ENCODE peak calls at places on chromosomes 16 and 17, in eight cellular contexts. W is keratinocyte, R is Karpas-422, G is neuronal stem cell, T is fibroblast of lung, I is PC-9, K is HCT116, S is A549. N is an unnamed sample.

GRCh38 chr16:15509051-15509592 is 74.7 kb downstream of the BMERB1 start:
- DNase-seq in G (no peak), R (no peak), T (peak), K (no peak), S (no peak), I (no peak), W (no peak), N (no peak)

GRCh38 chr17:7081341-7082062 is 1.5 kb upstream of the CLEC10A start:
- DNase-seq in I (no peak), T (no peak), G (no peak), W (no peak), R (no peak), S (no peak), K (no peak), N (no peak)

GRCh38 chr16:30896203-30896889 is at the start of gene CTF1:
- DNase-seq in S (no peak), G (peak), T (peak), W (peak), I (peak), R (peak), K (peak), N (peak)

GRCh38 chr16:84278968-84279367 is 15.7 kb upstream of the WFDC1 start:
- DNase-seq in T (no peak), G (peak), R (no peak), S (no peak), W (no peak), I (no peak), K (no peak), N (no peak)

GRCh38 chr17:63571632-63572310 is 21.5 kb downstream of the DCAF7 start:
- DNase-seq in I (no peak), T (peak), R (no peak), G (no peak), S (no peak), W (peak), K (no peak), N (peak)

GRCh38 chr16:86099326-86099725 is 200.4 kb downstream of the IRF8 start:
- DNase-seq in R (no peak), T (no peak), I (no peak), S (no peak), W (no peak), G (no peak), K (no peak), N (no peak)

GRCh38 chr16:56269824-56270684 is 78.8 kb downstream of the GNAO1 start:
- DNase-seq in W (no peak), S (no peak), T (peak), R (no peak), I (no peak), G (no peak), K (no peak), N (peak)

GRCh38 chr17:76497979-76498885 is 3.0 kb downstream of the RHBDF2 start:
- DNase-seq in K (no peak), R (no peak), G (no peak), W (peak), I (no peak), T (peak), S (peak), N (peak)

GRCh38 chr17:73430848-73431247 is 119.0 kb upstream of the CDC42EP4 start:
- DNase-seq in K (no peak), S (no peak), T (peak), I (no peak), W (no peak), R (peak), G (no peak), N (peak)

GRCh38 chr17:59145571-59146096 is 9.4 kb downstream of the SKA2 start:
- DNase-seq in G (no peak), W (no peak), I (no peak), T (no peak), R (no peak), K (no peak), S (no peak), N (no peak)

GRCh38 chr16:30351001-30351441 is 4.1 kb downstream of the CD2BP2 start:
- DNase-seq in I (no peak), K (no peak), T (no peak), S (no peak), G (no peak), W (no peak), R (peak), N (no peak)

GRCh38 chr16:75248142-75248535 is 3.3 kb downstream of the BCAR1 start:
- DNase-seq in K (no peak), G (no peak), S (no peak), T (no peak), W (no peak), R (no peak), I (no peak), N (no peak)

GRCh38 chr16:74680681-74681080 is 14.0 kb upstream of the RFWD3 start:
- DNase-seq in R (no peak), S (no peak), I (no peak), W (no peak), T (no peak), G (no peak), K (no peak), N (no peak)

GRCh38 chr16:6891486-6891885 is 441.2 kb upstream of the RBFOX1 start:
- DNase-seq in K (no peak), W (no peak), T (no peak), G (no peak), S (no peak), I (no peak), R (no peak), N (no peak)

GRCh38 chr16:58821886-58822285 is 87.8 kb upstream of the GOT2 start:
- DNase-seq in G (no peak), W (no peak), R (no peak), K (no peak), S (no peak), T (no peak), I (no peak), N (no peak)

GRCh38 chr17:7610641-7611040 is 4.1 kb downstream of the FXR2 start:
- DNase-seq in T (no peak), W (no peak), K (no peak), G (no peak), R (no peak), I (no peak), S (no peak), N (no peak)

GRCh38 chr17:68295086-68295485 is 3.8 kb downstream of the ARSG start:
- DNase-seq in T (no peak), S (no peak), I (no peak), W (no peak), R (no peak), K (no peak), G (no peak), N (no peak)

GRCh38 chr17:56497132-56497531 is 96.4 kb upstream of the NOG start:
- DNase-seq in I (no peak), T (no peak), S (no peak), W (no peak), R (no peak), G (no peak), K (no peak), N (no peak)

GRCh38 chr17:42618442-42619150 is 9.1 kb downstream of the TUBG1 start:
- DNase-seq in I (peak), G (no peak), S (peak), R (peak), T (peak), W (no peak), K (no peak), N (no peak)

GRCh38 chr17:81471804-81472456 is 40.7 kb downstream of the ACTG1 start:
- DNase-seq in W (no peak), T (peak), R (peak), K (peak), G (no peak), I (no peak), S (peak), N (no peak)

GRCh38 chr17:71273451-71273850 is 847.4 kb upstream of the SOX9 start:
- DNase-seq in S (no peak), W (no peak), T (no peak), I (no peak), K (no peak), R (no peak), G (no peak), N (no peak)

GRCh38 chr17:15651583-15652110 is 32.1 kb upstream of the FBXW10B start:
- DNase-seq in T (peak), W (peak), R (peak), S (peak), G (peak), I (peak), K (peak), N (peak)

GRCh38 chr17:17890773-17891759 is 54.3 kb upstream of the SREBF1 start:
- DNase-seq in R (peak), K (peak), W (no peak), G (no peak), S (peak), T (peak), I (peak), N (peak)

GRCh38 chr17:81397314-81398169 is 2.3 kb downstream of the BAHCC1 start:
- DNase-seq in G (peak), T (peak), R (no peak), W (no peak), S (peak), K (no peak), I (peak), N (no peak)

GRCh38 chr17:5419959-5420653 is at the start of gene RPAIN:
- DNase-seq in G (no peak), K (peak), R (peak), S (peak), T (no peak), I (no peak), W (no peak), N (no peak)

GRCh38 chr17:35185849-35186248 is 8.3 kb downstream of the SLC35G3 start:
- DNase-seq in T (no peak), K (no peak), W (no peak), G (no peak), R (no peak), S (no peak), I (no peak), N (no peak)

GRCh38 chr17:55693244-55694216 is 29.1 kb downstream of the TMEM100 start:
- DNase-seq in I (no peak), R (no peak), K (no peak), T (no peak), G (no peak), W (no peak), S (no peak), N (no peak)

GRCh38 chr17:83082435-83082834 is 3.0 kb downstream of the METRNL start:
- DNase-seq in G (no peak), I (no peak), S (no peak), R (no peak), K (no peak), W (no peak), T (no peak), N (no peak)

GRCh38 chr17:50533185-50533584 is 650 bp downstream of the EPN3 start:
- DNase-seq in R (no peak), W (no peak), K (no peak), S (no peak), G (no peak), T (no peak), I (no peak), N (no peak)

GRCh38 chr17:49951362-49952080 is 17.5 kb upstream of the DLX4 start:
- DNase-seq in W (no peak), S (no peak), G (no peak), T (no peak), I (no peak), R (no peak), K (no peak), N (no peak)

GRCh38 chr17:1998426-1998784 is 26.7 kb downstream of the RTN4RL1 start:
- DNase-seq in T (no peak), R (no peak), S (no peak), I (no peak), W (no peak), K (no peak), G (no peak), N (no peak)
- H3K27ac ChIP-seq in T (no peak), R (no peak), S (peak), I (no peak), W (no peak), K (no peak), G (no peak), N (no peak)

DNA sequence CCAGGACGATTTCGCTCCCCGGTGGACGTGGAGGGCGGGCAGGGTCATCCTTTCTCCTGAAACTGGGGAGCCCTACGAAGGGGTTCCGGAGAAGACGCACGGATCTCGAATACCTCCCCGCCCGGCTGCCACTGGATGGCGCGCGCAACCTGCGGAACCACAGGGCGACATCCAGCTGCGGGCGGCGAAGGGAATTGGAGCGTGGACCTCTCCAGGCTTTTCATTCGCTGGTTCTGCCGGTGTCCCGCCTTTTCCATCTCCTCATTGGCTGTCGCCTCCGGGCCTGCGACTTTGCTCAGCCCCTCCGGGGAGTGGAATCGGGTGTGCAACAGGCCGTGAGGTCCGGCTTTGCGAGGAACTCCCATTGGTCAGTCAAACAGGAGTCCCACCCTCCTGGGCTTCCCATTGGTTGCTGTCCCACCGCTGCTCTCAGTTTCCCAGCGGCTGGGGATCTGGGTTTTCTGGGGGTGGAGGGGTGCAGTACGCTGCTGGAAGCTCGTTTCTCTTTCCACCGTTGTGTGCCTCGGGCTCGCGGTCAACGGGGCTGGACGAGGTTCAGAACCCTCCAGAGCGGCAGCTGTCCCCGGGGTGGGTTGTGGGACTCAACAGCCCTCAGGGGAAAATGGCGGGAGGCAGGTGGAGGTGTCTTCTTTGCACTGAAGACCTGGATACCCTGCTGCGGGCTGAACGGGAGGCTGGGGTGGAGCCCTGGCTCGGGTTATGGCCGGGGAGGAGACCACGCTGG is 14.5 kb downstream of the OR1D5 start:
- DNase-seq in W (peak), K (peak), I (peak), G (peak), R (peak), T (peak), S (peak), N (peak)
- H3K4me2 ChIP-seq in W (peak), K (peak), I (peak), G (peak), R (no peak), T (peak), S (peak), N (peak)

DNA sequence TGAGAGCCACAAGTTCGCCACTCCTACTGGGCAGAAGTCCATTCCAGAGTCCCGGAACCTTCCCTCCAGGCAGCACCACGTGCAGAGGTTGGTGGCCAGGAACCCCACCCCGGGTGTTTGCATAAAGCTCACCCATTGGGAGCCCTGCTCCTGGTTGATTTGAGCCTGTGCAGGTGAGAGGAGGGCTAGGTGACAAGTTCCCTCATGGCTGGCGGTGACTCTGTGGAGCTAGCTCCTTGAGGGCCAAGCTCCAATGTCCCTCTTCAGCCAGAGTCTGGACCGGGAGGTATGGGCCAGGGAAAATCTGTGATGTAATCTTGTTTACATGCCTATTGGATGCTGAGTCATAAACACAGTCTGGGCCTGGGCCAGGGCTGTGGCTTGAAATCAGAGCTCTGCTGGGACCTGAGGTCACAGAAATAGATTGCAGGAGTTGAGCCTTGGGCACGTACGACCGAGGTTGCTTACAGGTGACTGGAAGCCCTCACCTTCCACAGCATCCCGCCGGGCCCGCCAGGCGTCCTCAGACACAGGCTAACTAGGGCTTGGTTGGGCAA is 118.9 kb downstream of the AATF start:
- DNase-seq in W (peak), I (peak), G (no peak), T (peak), K (peak), S (peak), R (no peak), N (peak)
- H3K27ac ChIP-seq in W (no peak), I (peak), G (no peak), T (no peak), K (no peak), S (peak), R (no peak), N (no peak)

DNA sequence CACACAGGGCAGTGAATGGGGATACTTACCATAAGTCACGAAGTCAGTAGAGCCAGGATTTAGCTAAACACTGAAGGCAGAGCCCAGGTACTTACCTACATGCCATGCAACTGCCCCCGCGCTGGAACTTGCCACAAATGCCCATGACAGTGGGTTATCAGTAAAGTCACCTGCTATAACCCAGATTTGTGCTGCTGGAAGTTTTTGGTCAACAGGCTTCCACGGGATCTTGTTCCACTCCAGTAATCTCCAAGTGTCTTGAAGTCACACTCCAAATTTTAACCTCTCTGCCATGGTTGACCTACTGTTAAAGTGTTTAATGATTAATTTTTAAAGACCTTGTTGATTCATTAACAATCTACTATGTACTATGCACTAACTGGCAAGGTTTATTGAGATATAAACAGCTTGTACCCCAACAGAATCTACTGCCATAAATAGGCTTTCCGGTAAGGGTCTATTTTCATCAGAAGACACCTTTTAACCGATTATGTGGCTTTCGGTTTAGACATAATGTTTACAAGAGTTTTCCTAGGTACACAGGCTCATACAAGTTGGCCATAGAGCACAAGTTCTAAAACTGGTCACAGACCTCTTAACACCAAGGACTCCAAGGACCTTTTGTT is 6.3 kb upstream of the SLC5A11 start:
- DNase-seq in I (no peak), R (no peak), W (no peak), T (no peak), G (no peak), K (no peak), S (no peak), N (no peak)
- H3K4me2 ChIP-seq in I (peak), R (no peak), W (no peak), T (no peak), G (no peak), K (peak), S (peak), N (peak)

GRCh38 chr16:53097190-53097589 is 42.4 kb downstream of the CHD9 start:
- DNase-seq in G (no peak), K (no peak), I (no peak), T (no peak), W (no peak), R (no peak), S (no peak), N (no peak)
- H3K27ac ChIP-seq in G (no peak), K (no peak), I (no peak), T (no peak), W (no peak), R (peak), S (no peak), N (no peak)

GRCh38 chr17:69577098-69577497 is 162.6 kb downstream of the MAP2K6 start:
- DNase-seq in R (no peak), K (no peak), S (no peak), W (no peak), G (no peak), I (no peak), T (no peak), N (no peak)
- H3K4me2 ChIP-seq in R (no peak), K (no peak), S (no peak), W (no peak), G (no peak), I (no peak), T (no peak), N (no peak)

DNA sequence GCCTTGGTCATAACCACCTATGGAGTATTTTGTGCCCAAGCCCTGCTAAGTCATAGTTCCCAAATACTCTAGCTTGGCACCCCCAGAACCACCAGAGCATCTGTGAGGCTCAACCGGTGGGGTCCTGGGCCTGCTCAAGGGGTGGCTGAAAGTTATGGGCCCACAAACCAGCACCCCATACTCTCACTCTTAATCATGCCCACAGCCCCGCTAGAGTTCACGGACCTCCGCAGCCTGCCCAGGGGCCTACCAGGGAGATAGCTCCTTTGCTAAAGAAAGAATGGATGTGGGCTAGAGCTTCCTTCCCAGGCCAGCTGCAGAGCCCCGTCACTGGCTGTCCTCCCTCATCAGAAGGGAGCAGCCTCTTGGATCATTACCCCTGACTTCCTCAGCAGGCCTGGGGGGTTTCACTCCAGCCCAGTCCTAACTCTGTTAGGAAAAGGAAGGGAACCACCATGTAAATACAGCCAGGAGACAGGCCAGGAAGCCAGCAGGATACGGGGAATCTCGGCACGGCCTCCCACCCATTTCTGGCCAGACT is 1.4 kb downstream of the GIT1 start:
- DNase-seq in S (no peak), T (peak), I (no peak), G (no peak), R (peak), W (no peak), K (no peak), N (no peak)
- H3K27ac ChIP-seq in S (peak), T (peak), I (no peak), G (no peak), R (peak), W (peak), K (peak), N (peak)

DNA sequence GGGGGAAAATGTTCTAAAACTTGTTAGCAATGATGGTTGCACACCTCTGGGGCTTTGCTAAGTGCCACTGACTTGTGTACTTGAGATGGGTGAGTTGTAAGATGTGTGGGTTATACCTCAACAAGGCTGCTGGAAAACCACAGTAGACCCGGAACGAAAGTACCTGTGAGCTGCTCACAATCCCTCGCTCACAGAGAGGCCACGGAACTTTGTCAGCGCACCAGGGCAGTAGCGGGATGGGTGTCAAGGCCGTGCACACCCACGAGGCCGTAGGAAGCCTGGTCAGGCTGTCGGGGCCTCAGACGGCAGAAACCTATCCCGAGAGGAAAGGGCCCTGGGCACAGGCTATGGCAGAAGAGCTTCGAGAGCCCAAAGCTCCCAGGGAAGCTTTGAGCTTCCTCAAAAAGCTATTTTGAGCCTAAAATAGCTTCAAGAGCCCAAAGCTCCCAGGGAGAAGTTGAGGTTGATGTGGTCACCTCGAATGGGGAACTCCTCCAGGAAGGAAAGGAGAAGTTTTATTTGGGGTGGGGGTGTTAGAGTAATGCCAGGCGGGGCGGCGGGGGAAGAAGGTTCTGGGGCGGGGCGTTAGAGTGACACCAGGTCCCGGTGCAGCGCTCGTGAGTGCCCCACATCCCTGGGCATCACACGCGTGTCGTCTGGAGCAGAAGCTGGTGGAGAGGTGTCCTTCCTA is 19.0 kb downstream of the CBFA2T3 start:
- DNase-seq in T (no peak), S (no peak), K (no peak), G (no peak), R (no peak), W (no peak), I (no peak), N (no peak)
- H3K4me2 ChIP-seq in T (no peak), S (no peak), K (no peak), G (no peak), R (no peak), W (no peak), I (no peak), N (no peak)

N was measured in astrocyte.